ENCODE peak calls at places on chromosomes 13 and 19, in four cellular contexts. One of them, this sample, is unnamed.

GRCh38 chr19:10805075-10805757 is 30.8 kb downstream of the TMED1 start:
- DNase-seq in K562: no peak
- DNase-seq in HEK293T: no peak
- DNase-seq in HepG2: no peak
- DNase-seq in this sample: no peak

GRCh38 chr13:113857531-113858195 is 6.2 kb downstream of the GAS6 start:
- DNase-seq in K562: no peak
- DNase-seq in HEK293T: no peak
- DNase-seq in HepG2: no peak
- DNase-seq in this sample: no peak

GRCh38 chr13:40517486-40518311 is 148.7 kb downstream of the FOXO1 start:
- DNase-seq in K562: no peak
- DNase-seq in HEK293T: no peak
- DNase-seq in HepG2: no peak
- DNase-seq in this sample: peak

GRCh38 chr19:19751846-19752245 is 18.9 kb upstream of the ZNF14 start:
- DNase-seq in K562: no peak
- DNase-seq in HEK293T: no peak
- DNase-seq in HepG2: no peak
- DNase-seq in this sample: no peak

GRCh38 chr19:33293255-33294057 is 8.9 kb downstream of the CEBPA start:
- DNase-seq in K562: peak
- DNase-seq in HEK293T: peak
- DNase-seq in HepG2: peak
- DNase-seq in this sample: no peak

GRCh38 chr13:45564108-45564507 is 51.4 kb downstream of the ERICH6B start:
- DNase-seq in K562: no peak
- DNase-seq in HEK293T: no peak
- DNase-seq in HepG2: peak
- DNase-seq in this sample: no peak

GRCh38 chr19:33355535-33355934 is 18.0 kb upstream of the CEBPG start:
- DNase-seq in K562: no peak
- DNase-seq in HEK293T: no peak
- DNase-seq in HepG2: no peak
- DNase-seq in this sample: no peak

GRCh38 chr13:27960362-27961226 is 8.5 kb downstream of the CDX2 start:
- DNase-seq in K562: peak
- DNase-seq in HEK293T: no peak
- DNase-seq in HepG2: peak
- DNase-seq in this sample: no peak

GRCh38 chr19:47247308-47247990 is 8.9 kb upstream of the CCDC9 start:
- DNase-seq in K562: peak
- DNase-seq in HEK293T: peak
- DNase-seq in HepG2: peak
- DNase-seq in this sample: no peak

GRCh38 chr19:33064117-33064777 is 441 bp downstream of the RHPN2 start:
- DNase-seq in K562: peak
- DNase-seq in HEK293T: peak
- DNase-seq in HepG2: no peak
- DNase-seq in this sample: no peak

GRCh38 chr13:73141292-73141771 is 82.5 kb downstream of the KLF5 start:
- DNase-seq in K562: no peak
- DNase-seq in HEK293T: no peak
- DNase-seq in HepG2: peak
- DNase-seq in this sample: no peak

GRCh38 chr19:39372047-39372802 is 18.7 kb downstream of the PAF1 start:
- DNase-seq in K562: no peak
- DNase-seq in HEK293T: no peak
- DNase-seq in HepG2: no peak
- DNase-seq in this sample: no peak

GRCh38 chr19:17266589-17266974 is 661 bp upstream of the BABAM1 start:
- DNase-seq in K562: no peak
- DNase-seq in HEK293T: no peak
- DNase-seq in HepG2: no peak
- DNase-seq in this sample: no peak

GRCh38 chr13:106407338-106407737 is 128.1 kb downstream of the EFNB2 start:
- DNase-seq in K562: no peak
- DNase-seq in HEK293T: no peak
- DNase-seq in HepG2: no peak
- DNase-seq in this sample: no peak

GRCh38 chr13:99971576-99972189 is at the start of gene ZIC5:
- DNase-seq in K562: no peak
- DNase-seq in HEK293T: peak
- DNase-seq in HepG2: no peak
- DNase-seq in this sample: no peak

GRCh38 chr13:39779337-39780270 is 124.1 kb downstream of the COG6 start:
- DNase-seq in K562: no peak
- DNase-seq in HEK293T: no peak
- DNase-seq in HepG2: no peak
- DNase-seq in this sample: no peak

GRCh38 chr19:3313199-3313575 is 53.2 kb upstream of the NFIC start:
- DNase-seq in K562: peak
- DNase-seq in HEK293T: no peak
- DNase-seq in HepG2: no peak
- DNase-seq in this sample: no peak
- TF ChIP-seq FOXK2 in K562: no peak
- TF ChIP-seq FOXK2 in HEK293T: no peak
- TF ChIP-seq FOXK2 in HepG2: no peak
- TF ChIP-seq FOXK2 in this sample: no peak

GRCh38 chr13:24203726-24204295 is 43.3 kb downstream of the SPATA13 start:
- DNase-seq in K562: no peak
- DNase-seq in HEK293T: no peak
- DNase-seq in HepG2: no peak
- DNase-seq in this sample: no peak
- TF ChIP-seq FOXK2 in K562: no peak
- TF ChIP-seq FOXK2 in HEK293T: no peak
- TF ChIP-seq FOXK2 in HepG2: no peak
- TF ChIP-seq FOXK2 in this sample: no peak

DNA sequence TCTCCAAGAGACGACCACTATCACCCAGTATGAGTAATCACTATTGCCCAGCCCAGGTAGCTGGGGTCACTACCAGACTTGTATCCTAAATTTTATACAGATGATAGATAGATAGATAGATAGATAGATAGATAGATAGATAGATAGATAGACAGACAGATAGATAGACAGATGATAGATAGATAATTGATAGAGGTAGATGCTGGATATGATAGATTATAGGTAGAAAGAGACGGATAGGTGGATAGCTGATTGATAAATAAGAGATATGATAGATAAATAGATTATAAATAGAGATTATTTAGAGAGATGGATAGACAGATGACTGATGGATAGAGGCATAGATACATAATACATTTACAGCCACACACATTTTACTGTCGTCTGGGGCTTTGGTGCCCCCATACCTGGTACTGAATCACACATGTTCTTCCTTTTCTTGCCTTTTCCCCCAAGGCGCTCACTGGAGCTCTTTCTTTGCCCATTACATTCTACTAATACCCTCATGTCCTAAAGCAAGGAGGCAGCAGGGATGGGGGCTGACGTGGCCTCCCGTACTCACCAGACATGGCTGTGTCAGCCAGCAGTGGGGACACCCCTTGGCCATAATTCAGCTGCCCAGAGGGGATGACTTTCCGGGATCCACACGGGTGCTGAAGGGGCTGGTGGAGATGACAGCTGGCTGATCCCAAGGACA is 44.6 kb upstream of the CCNE1 start:
- DNase-seq in K562: no peak
- DNase-seq in HEK293T: no peak
- DNase-seq in HepG2: no peak
- DNase-seq in this sample: no peak
- TF ChIP-seq FOXK2 in K562: no peak
- TF ChIP-seq FOXK2 in HEK293T: no peak
- TF ChIP-seq FOXK2 in HepG2: no peak
- TF ChIP-seq FOXK2 in this sample: no peak

GRCh38 chr19:38360839-38361631 is 13.3 kb upstream of the PSMD8 start:
- DNase-seq in K562: no peak
- DNase-seq in HEK293T: no peak
- DNase-seq in HepG2: no peak
- DNase-seq in this sample: no peak

GRCh38 chr19:38360351-38360750 is 14.0 kb upstream of the PSMD8 start:
- DNase-seq in K562: no peak
- DNase-seq in HEK293T: no peak
- DNase-seq in HepG2: no peak
- DNase-seq in this sample: no peak

GRCh38 chr19:38362076-38362945 is 12.1 kb upstream of the PSMD8 start:
- DNase-seq in K562: peak
- DNase-seq in HEK293T: peak
- DNase-seq in HepG2: peak
- DNase-seq in this sample: no peak

GRCh38 chr19:38359242-38360021 is 14.9 kb upstream of the PSMD8 start:
- DNase-seq in K562: no peak
- DNase-seq in HEK293T: no peak
- DNase-seq in HepG2: no peak
- DNase-seq in this sample: no peak

DNA sequence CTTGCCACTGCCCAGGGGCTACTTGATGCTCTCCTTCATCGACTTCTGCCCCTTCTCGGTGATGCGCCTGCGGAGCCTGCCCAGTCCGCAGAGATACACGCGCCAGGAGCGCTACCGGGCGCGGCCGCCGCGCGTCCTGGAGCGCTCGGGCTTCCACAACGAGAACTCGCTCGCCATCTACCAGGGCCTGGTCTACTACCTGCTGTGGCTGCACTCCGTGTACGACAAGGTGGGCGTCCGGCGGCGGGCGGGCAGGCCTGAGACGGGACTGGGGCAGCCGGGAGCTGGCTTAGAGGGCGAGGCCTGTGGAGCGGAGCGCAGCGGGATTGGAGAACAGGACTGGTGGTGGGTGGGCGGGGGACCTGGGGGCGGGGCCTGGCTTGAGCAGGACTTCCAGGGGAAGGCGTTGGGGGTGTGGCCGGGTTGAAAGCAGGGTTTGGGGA is 12.7 kb upstream of the PSMD8 start:
- DNase-seq in K562: peak
- DNase-seq in HEK293T: peak
- DNase-seq in HepG2: peak
- DNase-seq in this sample: no peak
- TF ChIP-seq FOXK2 in K562: no peak
- TF ChIP-seq FOXK2 in HEK293T: no peak
- TF ChIP-seq FOXK2 in HepG2: no peak
- TF ChIP-seq FOXK2 in this sample: no peak

GRCh38 chr19:6610934-6611370 is 20.0 kb upstream of the CD70 start:
- DNase-seq in K562: no peak
- DNase-seq in HEK293T: no peak
- DNase-seq in HepG2: no peak
- DNase-seq in this sample: no peak
- TF ChIP-seq FOXK2 in K562: no peak
- TF ChIP-seq FOXK2 in HEK293T: no peak
- TF ChIP-seq FOXK2 in HepG2: no peak
- TF ChIP-seq FOXK2 in this sample: no peak

DNA sequence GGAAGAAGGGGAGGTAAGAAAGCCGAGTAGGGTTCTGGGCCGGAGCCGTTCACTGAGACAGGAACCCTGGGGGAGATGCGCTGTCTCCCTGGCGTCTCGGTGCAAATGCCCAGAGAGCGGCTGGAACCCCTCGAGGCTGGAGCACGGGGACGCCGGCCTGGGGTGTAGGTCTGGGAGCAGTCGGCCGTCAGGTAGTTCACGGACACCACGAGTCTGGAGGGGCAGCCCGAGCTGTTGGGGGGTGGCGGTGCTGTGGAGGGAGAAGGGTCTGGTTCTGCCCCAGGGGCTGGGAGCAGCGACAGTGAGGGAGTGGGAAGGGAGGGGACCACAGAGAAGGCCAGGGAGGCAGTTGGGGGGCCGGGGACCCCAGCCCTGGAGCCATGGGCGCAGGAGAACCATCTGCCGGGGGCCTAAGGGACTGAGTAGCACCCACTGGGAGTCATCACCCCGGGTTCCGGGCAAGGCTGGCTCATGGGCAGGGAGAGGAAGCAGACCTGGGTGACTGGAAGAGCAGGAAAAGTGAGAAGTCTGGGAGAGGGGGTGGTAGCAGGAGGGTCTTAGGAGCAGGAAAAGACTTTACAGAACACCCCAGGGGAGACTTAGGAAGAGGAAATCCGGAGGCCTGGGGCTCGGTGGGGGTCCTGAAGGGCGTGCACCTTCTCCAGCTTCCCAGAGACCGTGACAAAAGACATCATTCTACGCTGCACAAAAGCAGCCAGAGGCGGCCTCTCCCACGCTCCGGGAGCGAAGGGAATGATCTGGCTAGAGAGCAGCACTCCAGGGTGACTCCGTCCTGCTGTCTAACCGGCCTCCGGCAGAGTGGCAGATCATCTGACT is 173.1 kb upstream of the SOX1 start:
- DNase-seq in K562: no peak
- DNase-seq in HEK293T: no peak
- DNase-seq in HepG2: no peak
- DNase-seq in this sample: no peak
- TF ChIP-seq FOXK2 in K562: no peak
- TF ChIP-seq FOXK2 in HEK293T: no peak
- TF ChIP-seq FOXK2 in HepG2: no peak
- TF ChIP-seq FOXK2 in this sample: no peak

GRCh38 chr13:38012096-38012495 is 142.5 kb upstream of the TRPC4 start:
- DNase-seq in K562: no peak
- DNase-seq in HEK293T: no peak
- DNase-seq in HepG2: no peak
- DNase-seq in this sample: no peak

GRCh38 chr13:38013676-38014075 is 144.1 kb upstream of the TRPC4 start:
- DNase-seq in K562: no peak
- DNase-seq in HEK293T: no peak
- DNase-seq in HepG2: no peak
- DNase-seq in this sample: no peak

GRCh38 chr13:38008636-38009035 is 139.1 kb upstream of the TRPC4 start:
- DNase-seq in K562: no peak
- DNase-seq in HEK293T: no peak
- DNase-seq in HepG2: no peak
- DNase-seq in this sample: no peak
- TF ChIP-seq FOXK2 in K562: no peak
- TF ChIP-seq FOXK2 in HEK293T: no peak
- TF ChIP-seq FOXK2 in HepG2: no peak
- TF ChIP-seq FOXK2 in this sample: no peak

DNA sequence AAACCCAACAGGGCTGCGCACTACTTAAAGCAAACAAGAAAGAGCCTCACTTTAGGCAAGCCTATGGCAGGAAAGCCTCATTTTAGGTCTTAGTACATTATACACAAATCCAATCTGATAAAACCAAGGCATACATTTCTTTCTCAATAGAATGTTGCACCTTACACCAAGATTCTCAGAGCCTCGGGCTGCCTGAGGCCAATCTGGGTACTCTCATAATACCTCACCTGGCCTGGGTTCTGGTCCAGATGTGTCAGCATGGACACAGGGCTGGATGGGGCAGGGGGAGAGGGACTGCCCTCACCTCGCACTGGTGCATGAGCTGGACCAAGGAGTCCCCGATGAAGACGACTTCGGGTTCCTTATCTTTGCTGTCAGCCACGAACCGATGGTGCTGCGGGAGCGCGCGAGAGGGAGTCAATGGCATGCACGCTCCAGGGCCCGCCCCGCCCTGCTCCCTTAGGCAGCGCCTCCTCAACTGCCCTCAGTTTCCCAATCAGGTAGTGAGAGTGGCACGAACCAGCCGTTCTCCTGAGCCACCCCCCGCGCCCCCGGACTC is at the start of gene PRR19:
- DNase-seq in K562: peak
- DNase-seq in HEK293T: no peak
- DNase-seq in HepG2: no peak
- DNase-seq in this sample: no peak
- TF ChIP-seq FOXK2 in K562: no peak
- TF ChIP-seq FOXK2 in HEK293T: no peak
- TF ChIP-seq FOXK2 in HepG2: no peak
- TF ChIP-seq FOXK2 in this sample: no peak

This sample was measured in GM12878.